ENCODE peak calls at places on chromosomes 13 and 19, in five cellular contexts. R is AG04450, Y is DMS53, T is HTR-8/SVneo, S is T-helper 2 cell. K is an unnamed sample.

GRCh38 chr19:14440049-14440448 is 6.9 kb downstream of the PKN1 start:
- DNase-seq in Y (no peak), T (no peak), S (peak; percentile 65), R (no peak), K (no peak)

GRCh38 chr19:11673608-11674041 is 65.1 kb downstream of the ZNF823 start:
- DNase-seq in Y (peak; percentile 66), S (no peak), T (peak; percentile 38), R (no peak), K (peak; percentile 41)

GRCh38 chr19:17602872-17603552 is 47.6 kb downstream of the COLGALT1 start:
- DNase-seq in R (no peak), S (no peak), Y (no peak), T (no peak), K (no peak)

GRCh38 chr13:104024416-104025170 is 958.4 kb upstream of the SLC10A2 start:
- DNase-seq in R (no peak), Y (no peak), T (no peak), S (no peak), K (peak; percentile 51)

GRCh38 chr13:112806761-112807652 is 117.2 kb downstream of the ATP11A start:
- DNase-seq in R (no peak), T (no peak), S (no peak), Y (no peak), K (no peak)

GRCh38 chr19:18439025-18439909 is 1.3 kb upstream of the ISYNA1 start:
- DNase-seq in R (no peak), Y (no peak), T (no peak), S (no peak), K (no peak)

GRCh38 chr19:4910594-4911273 is 1.4 kb downstream of the UHRF1 start:
- DNase-seq in Y (peak; percentile 52), S (no peak), R (no peak), T (no peak), K (no peak)

GRCh38 chr13:22080832-22081231 is 410.0 kb downstream of the FGF9 start:
- DNase-seq in R (no peak), S (no peak), Y (peak; percentile 38), T (no peak), K (no peak)

GRCh38 chr13:33870046-33870668 is 52.2 kb downstream of the RFC3 start:
- DNase-seq in R (no peak), S (no peak), T (no peak), Y (peak; percentile 54), K (no peak)

GRCh38 chr13:30905932-30906383 is at the start of gene MEDAG:
- DNase-seq in T (no peak), R (no peak), Y (no peak), S (no peak), K (peak; percentile 30)

GRCh38 chr19:36837525-36837901 is 674 bp downstream of the ZNF790 start:
- DNase-seq in T (no peak), S (no peak), Y (peak; percentile 74), R (no peak), K (no peak)

GRCh38 chr19:12913011-12913561 is 6.0 kb downstream of the SYCE2 start:
- DNase-seq in S (no peak), Y (peak; percentile 92), R (peak; percentile 21), T (no peak), K (no peak)

GRCh38 chr13:32415019-32415418 is 12.9 kb downstream of the N4BP2L1 start:
- DNase-seq in R (no peak), Y (peak; percentile 65), S (no peak), T (no peak), K (no peak)